ENCODE peak calls at places on chromosome 11, in four cellular contexts. J is B cell, Q is Calu3, A is OCI-LY7. U is an unnamed sample.

GRCh38 chr11:100942016-100942415 is 187.6 kb downstream of the PGR start:
- DNase-seq in J (no peak), Q (no peak), A (no peak), U (no peak)

GRCh38 chr11:134414772-134415765 is 3.0 kb upstream of the B3GAT1 start:
- DNase-seq in A (peak), J (no peak), Q (no peak), U (no peak)

GRCh38 chr11:15148181-15148580 is 33.5 kb downstream of the INSC start:
- DNase-seq in A (no peak), Q (no peak), J (no peak), U (no peak)

GRCh38 chr11:91773090-91773489 is 451.5 kb upstream of the FAT3 start:
- DNase-seq in J (no peak), Q (peak), A (no peak), U (no peak)

GRCh38 chr11:10310301-10310841 is 5.5 kb downstream of the ADM start:
- DNase-seq in J (no peak), A (peak), Q (no peak), U (no peak)

GRCh38 chr11:61061081-61061826 is 41.0 kb upstream of the CD5 start:
- DNase-seq in A (peak), J (peak), Q (peak), U (peak)

GRCh38 chr11:18700872-18701271 is 2.3 kb downstream of the TMEM86A start:
- DNase-seq in A (no peak), J (no peak), Q (no peak), U (no peak)

GRCh38 chr11:77038029-77038824 is 4.0 kb downstream of the B3GNT6 start:
- DNase-seq in A (no peak), Q (peak), J (no peak), U (no peak)

GRCh38 chr11:88012456-88012855 is 162.8 kb downstream of the RAB38 start:
- DNase-seq in A (no peak), J (no peak), Q (no peak), U (no peak)

GRCh38 chr11:32829157-32829679 is 509 bp upstream of the PRRG4 start:
- DNase-seq in A (no peak), J (no peak), Q (no peak), U (peak)

GRCh38 chr11:11345099-11345498 is 8.0 kb downstream of the CSNK2A3 start:
- DNase-seq in J (no peak), Q (no peak), A (no peak), U (no peak)

GRCh38 chr11:92775277-92775676 is 194.2 kb upstream of the MTNR1B start:
- DNase-seq in Q (no peak), J (no peak), A (no peak), U (no peak)

GRCh38 chr11:17343907-17344306 is 7.7 kb upstream of the NCR3LG1 start:
- DNase-seq in J (no peak), Q (no peak), A (no peak), U (no peak)

GRCh38 chr11:19276859-19277808 is 36.4 kb upstream of the E2F8 start:
- DNase-seq in J (no peak), A (no peak), Q (peak), U (no peak)

GRCh38 chr11:40754297-40754696 is 705.2 kb downstream of the LRRC4C start:
- DNase-seq in J (no peak), Q (no peak), A (no peak), U (no peak)

GRCh38 chr11:92251980-92252379 is 27.4 kb downstream of the FAT3 start:
- DNase-seq in Q (no peak), J (no peak), A (no peak), U (no peak)

GRCh38 chr11:68659158-68659921 is 25.0 kb upstream of the GAL start:
- DNase-seq in J (no peak), A (no peak), Q (no peak), U (no peak)

GRCh38 chr11:45045692-45046471 is 95.2 kb upstream of the TP53I11 start:
- DNase-seq in J (no peak), Q (peak), A (no peak), U (no peak)

GRCh38 chr11:9250139-9250582 is 15.0 kb downstream of the DENND5A start:
- DNase-seq in J (no peak), Q (no peak), A (no peak), U (peak)

GRCh38 chr11:109155291-109155690 is 266.7 kb upstream of the C11orf87 start:
- DNase-seq in Q (no peak), A (no peak), J (no peak), U (no peak)

DNA sequence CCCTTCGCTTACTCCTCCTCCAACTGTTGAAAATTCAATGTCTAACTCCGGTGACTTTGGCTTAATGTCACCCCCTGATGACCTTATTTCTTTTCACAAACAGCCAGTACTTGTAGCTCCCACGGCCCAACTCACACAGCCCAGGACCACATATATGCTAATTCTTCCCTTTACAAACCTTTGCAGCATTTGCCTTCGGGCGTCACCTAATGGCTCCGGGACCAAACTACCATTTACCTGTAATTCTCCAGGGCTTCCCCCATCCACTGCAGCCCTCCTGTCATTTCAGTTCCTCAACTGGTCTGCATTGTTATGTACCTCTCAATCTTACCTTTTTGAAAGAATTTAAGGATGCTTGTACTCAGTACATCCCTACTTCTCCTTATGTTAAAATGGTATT is 29.8 kb upstream of the OR56B4 start:
- DNase-seq in J (no peak), A (no peak), Q (no peak), U (no peak)
- TF ChIP-seq CTCF in J (no peak), A (no peak), Q (no peak), U (no peak)

GRCh38 chr11:7904910-7905309 is 26.2 kb downstream of the OR10A6 start:
- DNase-seq in Q (no peak), J (no peak), A (no peak), U (no peak)
- TF ChIP-seq CTCF in Q (no peak), J (no peak), A (peak), U (no peak)

DNA sequence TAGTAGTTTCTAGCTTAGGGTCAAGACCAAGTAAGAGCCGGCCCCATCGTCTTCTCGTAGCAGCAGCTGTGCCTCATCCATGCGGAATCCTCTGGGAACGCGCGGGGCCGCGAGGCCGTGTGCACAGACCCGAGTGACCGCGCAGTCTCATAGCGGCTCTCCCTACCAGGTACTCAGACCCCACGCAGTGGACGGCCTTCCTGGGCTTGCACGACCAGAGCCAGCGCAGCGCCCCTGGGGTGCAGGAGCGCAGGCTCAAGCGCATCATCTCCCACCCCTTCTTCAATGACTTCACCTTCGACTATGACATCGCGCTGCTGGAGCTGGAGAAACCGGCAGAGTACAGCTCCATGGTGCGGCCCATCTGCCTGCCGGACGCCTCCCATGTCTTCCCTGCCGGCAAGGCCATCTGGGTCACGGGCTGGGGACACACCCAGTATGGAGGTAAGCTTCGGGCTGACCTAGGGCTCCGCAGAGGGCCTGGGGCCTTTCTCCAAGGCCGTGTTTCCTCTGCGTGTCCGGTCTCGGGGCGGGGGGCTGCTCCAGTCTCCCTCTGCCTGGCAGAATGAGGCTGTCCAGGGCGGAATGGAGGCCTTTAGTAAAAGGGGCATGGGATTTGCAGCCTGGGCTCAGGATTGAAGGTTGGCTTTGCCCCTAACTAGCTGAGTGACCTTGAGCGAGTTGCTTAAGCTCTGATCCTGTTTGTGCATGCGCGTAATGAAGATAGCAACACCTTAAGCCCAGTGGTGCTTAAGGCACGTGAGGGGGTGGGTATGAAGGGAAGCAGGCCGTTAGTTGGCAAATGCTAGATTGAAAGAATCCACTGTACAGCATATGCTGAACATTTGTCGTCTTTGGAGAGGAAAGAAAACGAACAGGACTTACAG is 48.9 kb downstream of the ST14 start:
- DNase-seq in A (no peak), J (no peak), Q (no peak), U (peak)
- TF ChIP-seq CTCF in A (no peak), J (no peak), Q (no peak), U (no peak)

GRCh38 chr11:66044757-66045156 is 4.2 kb downstream of the GAL3ST3 start:
- DNase-seq in Q (no peak), J (peak), A (no peak), U (no peak)
- TF ChIP-seq CTCF in Q (no peak), J (no peak), A (no peak), U (no peak)

GRCh38 chr11:27723685-27724084 is 23.4 kb upstream of the BDNF start:
- DNase-seq in J (no peak), A (no peak), Q (no peak), U (no peak)
- TF ChIP-seq CTCF in J (no peak), A (no peak), Q (no peak), U (no peak)

GRCh38 chr11:115910379-115910778 is 406.2 kb upstream of the CADM1 start:
- DNase-seq in J (no peak), A (no peak), Q (no peak), U (no peak)

GRCh38 chr11:115916596-115916995 is 412.4 kb upstream of the CADM1 start:
- DNase-seq in Q (no peak), A (no peak), J (no peak), U (no peak)

GRCh38 chr11:115911656-115912055 is 407.4 kb upstream of the CADM1 start:
- DNase-seq in A (no peak), Q (no peak), J (no peak), U (no peak)

GRCh38 chr11:115912484-115912945 is 408.3 kb upstream of the CADM1 start:
- DNase-seq in J (no peak), A (peak), Q (no peak), U (no peak)
- TF ChIP-seq CTCF in J (no peak), A (peak), Q (no peak), U (peak)

GRCh38 chr11:34855754-34856095 is 60.5 kb downstream of the APIP start:
- DNase-seq in Q (no peak), A (no peak), J (no peak), U (no peak)
- TF ChIP-seq CTCF in Q (no peak), A (peak), J (no peak), U (no peak)

DNA sequence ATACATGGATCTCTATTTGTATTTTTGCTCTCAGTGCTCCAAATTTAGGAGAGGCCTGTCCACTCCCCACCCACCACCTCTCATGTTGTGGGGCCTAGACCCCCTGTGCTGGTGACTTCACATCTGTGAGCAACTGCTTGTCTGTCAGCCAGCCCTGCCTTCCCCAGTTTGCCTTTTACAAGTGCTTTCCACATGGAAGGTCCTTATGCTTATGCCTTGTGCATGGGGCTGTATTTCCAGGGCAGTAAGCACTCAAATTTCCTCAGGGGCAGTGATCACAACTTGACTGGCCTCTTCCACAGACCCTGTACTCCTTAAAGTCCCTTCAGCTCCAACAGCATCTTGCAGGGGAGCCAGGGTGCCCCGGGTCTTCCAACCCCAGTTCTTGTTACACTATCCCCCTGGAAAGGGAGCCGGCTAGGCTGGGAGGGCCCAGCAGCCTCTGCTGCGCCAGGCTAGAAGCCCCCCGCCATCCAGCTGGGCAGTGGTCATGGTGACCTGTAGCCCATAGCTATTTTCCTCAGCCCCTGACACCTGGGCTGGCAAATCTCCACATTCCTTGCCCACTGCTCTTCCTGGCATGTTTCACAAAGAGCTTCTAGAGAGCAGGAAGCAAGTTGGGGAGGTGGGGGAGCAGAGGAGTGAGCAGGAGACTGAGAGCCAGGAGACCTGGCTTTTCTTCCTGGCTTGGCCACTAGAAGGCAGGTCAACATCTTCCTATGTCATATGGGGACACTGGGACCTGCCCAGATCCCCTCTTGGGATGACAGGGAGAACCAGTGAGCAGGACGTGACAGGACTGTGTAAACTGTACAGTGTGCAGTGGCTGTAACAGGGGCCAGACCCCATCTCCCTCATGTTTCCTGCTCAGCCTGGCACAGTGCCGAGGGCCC is 29.7 kb downstream of the GDPD5 start:
- DNase-seq in Q (no peak), A (no peak), J (no peak), U (no peak)
- TF ChIP-seq CTCF in Q (no peak), A (no peak), J (no peak), U (no peak)

GRCh38 chr11:47256374-47256773 is 1.4 kb upstream of the NR1H3 start:
- DNase-seq in J (no peak), Q (no peak), A (no peak), U (no peak)
- TF ChIP-seq CTCF in J (no peak), Q (no peak), A (no peak), U (no peak)

DNA sequence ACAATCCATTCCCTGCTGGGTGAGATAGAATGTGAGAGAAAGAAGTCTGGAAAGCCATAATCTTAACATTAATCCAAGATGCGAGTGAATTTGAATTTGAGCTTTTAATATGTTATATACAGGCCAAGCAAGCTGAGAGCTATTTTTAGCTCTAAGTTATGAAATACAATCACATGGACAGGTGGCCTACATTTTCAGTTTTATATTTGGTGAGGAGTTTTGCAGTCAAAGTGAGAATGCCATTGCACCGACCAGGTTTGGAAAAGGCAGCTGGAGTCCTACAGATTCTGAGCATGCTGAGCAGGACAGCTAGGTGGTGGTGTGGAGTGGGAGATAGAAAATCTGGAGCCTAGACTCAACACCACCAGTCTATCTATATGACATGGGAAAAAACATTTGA is 12.0 kb downstream of the OR5B21 start:
- DNase-seq in A (no peak), J (no peak), Q (no peak), U (no peak)
- TF ChIP-seq CTCF in A (no peak), J (no peak), Q (no peak), U (no peak)

U was measured in GM13977.